ENCODE peak calls at places on chromosome 16, in eight cellular contexts. One of them, this sample, is unnamed.

GRCh38 chr16:67419931-67420330 is 3.7 kb upstream of the ZDHHC1 start:
- DNase-seq in OCI-LY7: no peak
- DNase-seq in fibroblast of lung: no peak
- DNase-seq in tibial nerve: no peak
- DNase-seq in A673: no peak
- DNase-seq in cardiac fibroblast: no peak
- DNase-seq in CD8-positive, alpha-beta T cell: no peak
- DNase-seq in upper lobe of right lung: no peak
- DNase-seq in this sample: no peak

GRCh38 chr16:86349338-86349900 is 160.9 kb upstream of the FOXF1 start:
- DNase-seq in OCI-LY7: no peak
- DNase-seq in fibroblast of lung: no peak
- DNase-seq in tibial nerve: no peak
- DNase-seq in A673: no peak
- DNase-seq in cardiac fibroblast: no peak
- DNase-seq in CD8-positive, alpha-beta T cell: no peak
- DNase-seq in upper lobe of right lung: no peak
- DNase-seq in this sample: no peak

GRCh38 chr16:87206646-87207451 is 110.3 kb downstream of the C16orf95 start:
- DNase-seq in OCI-LY7: no peak
- DNase-seq in fibroblast of lung: peak; percentile 84
- DNase-seq in tibial nerve: no peak
- DNase-seq in A673: no peak
- DNase-seq in cardiac fibroblast: peak; percentile 56
- DNase-seq in CD8-positive, alpha-beta T cell: no peak
- DNase-seq in upper lobe of right lung: no peak
- DNase-seq in this sample: no peak

GRCh38 chr16:3182608-3183444 is 5.2 kb upstream of the OR1F1 start:
- DNase-seq in OCI-LY7: no peak
- DNase-seq in fibroblast of lung: peak; percentile 51
- DNase-seq in tibial nerve: no peak
- DNase-seq in A673: peak; percentile 88
- DNase-seq in cardiac fibroblast: peak; percentile 47
- DNase-seq in CD8-positive, alpha-beta T cell: no peak
- DNase-seq in upper lobe of right lung: no peak
- DNase-seq in this sample: peak; percentile 75

GRCh38 chr16:70396209-70396904 is 42.5 kb downstream of the ST3GAL2 start:
- DNase-seq in OCI-LY7: no peak
- DNase-seq in fibroblast of lung: no peak
- DNase-seq in tibial nerve: no peak
- DNase-seq in A673: peak; percentile 43
- DNase-seq in cardiac fibroblast: peak; percentile 29
- DNase-seq in CD8-positive, alpha-beta T cell: no peak
- DNase-seq in upper lobe of right lung: no peak
- DNase-seq in this sample: no peak

GRCh38 chr16:73053038-73053378 is 5.1 kb upstream of the ZFHX3 start:
- DNase-seq in OCI-LY7: no peak
- DNase-seq in fibroblast of lung: no peak
- DNase-seq in tibial nerve: no peak
- DNase-seq in A673: no peak
- DNase-seq in cardiac fibroblast: no peak
- DNase-seq in CD8-positive, alpha-beta T cell: no peak
- DNase-seq in upper lobe of right lung: no peak
- DNase-seq in this sample: no peak

GRCh38 chr16:68503334-68503733 is 35.8 kb upstream of the ZFP90 start:
- DNase-seq in OCI-LY7: no peak
- DNase-seq in fibroblast of lung: no peak
- DNase-seq in tibial nerve: no peak
- DNase-seq in A673: no peak
- DNase-seq in cardiac fibroblast: no peak
- DNase-seq in CD8-positive, alpha-beta T cell: no peak
- DNase-seq in upper lobe of right lung: no peak
- DNase-seq in this sample: no peak

GRCh38 chr16:14104066-14104465 is 32.9 kb downstream of the MRTFB start:
- DNase-seq in OCI-LY7: no peak
- DNase-seq in fibroblast of lung: no peak
- DNase-seq in tibial nerve: no peak
- DNase-seq in A673: no peak
- DNase-seq in cardiac fibroblast: no peak
- DNase-seq in CD8-positive, alpha-beta T cell: no peak
- DNase-seq in upper lobe of right lung: no peak
- DNase-seq in this sample: peak; percentile 3

GRCh38 chr16:57092786-57093301 is 461 bp downstream of the CPNE2 start:
- DNase-seq in OCI-LY7: peak; percentile 66
- DNase-seq in fibroblast of lung: no peak
- DNase-seq in tibial nerve: no peak
- DNase-seq in A673: peak; percentile 51
- DNase-seq in cardiac fibroblast: peak; percentile 26
- DNase-seq in CD8-positive, alpha-beta T cell: peak; percentile 34
- DNase-seq in upper lobe of right lung: peak; percentile 84
- DNase-seq in this sample: peak; percentile 44

GRCh38 chr16:57089406-57089805 is 3.0 kb upstream of the CPNE2 start:
- DNase-seq in OCI-LY7: peak; percentile 90
- DNase-seq in fibroblast of lung: no peak
- DNase-seq in tibial nerve: no peak
- DNase-seq in A673: no peak
- DNase-seq in cardiac fibroblast: no peak
- DNase-seq in CD8-positive, alpha-beta T cell: no peak
- DNase-seq in upper lobe of right lung: no peak
- DNase-seq in this sample: no peak

GRCh38 chr16:57093845-57094564 is 1.6 kb downstream of the CPNE2 start:
- DNase-seq in OCI-LY7: no peak
- DNase-seq in fibroblast of lung: no peak
- DNase-seq in tibial nerve: no peak
- DNase-seq in A673: no peak
- DNase-seq in cardiac fibroblast: no peak
- DNase-seq in CD8-positive, alpha-beta T cell: no peak
- DNase-seq in upper lobe of right lung: no peak
- DNase-seq in this sample: no peak

GRCh38 chr16:57091990-57092785 is at the start of gene CPNE2:
- DNase-seq in OCI-LY7: peak; percentile 56
- DNase-seq in fibroblast of lung: peak; percentile 62
- DNase-seq in tibial nerve: no peak
- DNase-seq in A673: peak; percentile 84
- DNase-seq in cardiac fibroblast: peak; percentile 56
- DNase-seq in CD8-positive, alpha-beta T cell: no peak
- DNase-seq in upper lobe of right lung: peak; percentile 90
- DNase-seq in this sample: peak; percentile 50

DNA sequence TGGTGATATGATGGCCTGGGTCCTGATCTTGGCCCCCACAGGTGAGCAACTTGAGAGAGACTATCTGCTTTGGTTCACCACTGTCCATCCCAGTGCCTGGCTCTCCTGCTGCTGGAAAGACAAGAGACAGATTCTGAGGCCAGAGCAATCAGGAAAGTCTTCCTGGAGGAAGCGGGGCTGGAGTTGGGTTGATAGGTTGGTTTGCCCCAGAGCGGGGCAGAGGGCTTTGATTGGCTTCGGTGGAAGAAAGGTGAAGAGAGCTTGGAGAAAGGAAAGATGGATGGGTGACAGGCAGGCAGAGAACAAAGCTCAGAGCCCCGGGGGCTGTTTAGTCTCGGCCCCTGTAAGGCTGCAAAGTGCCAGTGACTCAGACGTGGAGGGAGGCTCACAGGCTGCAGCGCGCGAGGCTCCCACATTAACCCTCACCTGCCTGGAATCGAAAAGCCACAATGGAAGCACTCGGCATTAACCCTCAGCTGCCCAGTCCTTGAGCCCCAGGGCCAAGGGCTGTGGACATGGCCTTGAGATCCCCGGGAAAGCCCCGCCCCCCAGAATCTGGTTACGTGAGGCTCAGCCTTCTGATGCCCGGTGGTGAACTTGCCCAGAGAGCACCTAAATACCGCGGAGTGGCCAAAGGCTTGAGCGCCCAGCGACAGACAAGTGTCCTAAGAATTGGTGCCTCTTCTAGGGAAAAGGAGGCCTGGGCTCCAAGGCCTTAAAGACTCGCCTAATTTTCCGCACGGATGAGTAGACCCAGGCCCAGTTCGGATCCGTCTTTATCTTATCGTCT is 988 bp upstream of the CPNE2 start:
- DNase-seq in OCI-LY7: no peak
- DNase-seq in fibroblast of lung: peak; percentile 57
- DNase-seq in tibial nerve: peak; percentile 48
- DNase-seq in A673: peak; percentile 52
- DNase-seq in cardiac fibroblast: peak; percentile 25
- DNase-seq in CD8-positive, alpha-beta T cell: no peak
- DNase-seq in upper lobe of right lung: peak; percentile 82
- DNase-seq in this sample: no peak
- TF ChIP-seq CTCF in OCI-LY7: no peak
- TF ChIP-seq CTCF in fibroblast of lung: no peak
- TF ChIP-seq CTCF in tibial nerve: no peak
- TF ChIP-seq CTCF in A673: no peak
- TF ChIP-seq CTCF in cardiac fibroblast: no peak
- TF ChIP-seq CTCF in CD8-positive, alpha-beta T cell: no peak
- TF ChIP-seq CTCF in upper lobe of right lung: no peak
- TF ChIP-seq CTCF in this sample: no peak

GRCh38 chr16:88783391-88784073 is 1.5 kb downstream of the PIEZO1 start:
- DNase-seq in OCI-LY7: peak; percentile 51
- DNase-seq in fibroblast of lung: peak; percentile 37
- DNase-seq in tibial nerve: peak; percentile 53
- DNase-seq in A673: peak; percentile 41
- DNase-seq in cardiac fibroblast: peak; percentile 52
- DNase-seq in CD8-positive, alpha-beta T cell: no peak
- DNase-seq in upper lobe of right lung: peak; percentile 66
- DNase-seq in this sample: peak; percentile 50

GRCh38 chr16:88784856-88785105 is 239 bp downstream of the PIEZO1 start:
- DNase-seq in OCI-LY7: no peak
- DNase-seq in fibroblast of lung: no peak
- DNase-seq in tibial nerve: no peak
- DNase-seq in A673: no peak
- DNase-seq in cardiac fibroblast: no peak
- DNase-seq in CD8-positive, alpha-beta T cell: no peak
- DNase-seq in upper lobe of right lung: no peak
- DNase-seq in this sample: no peak

GRCh38 chr16:88784074-88784855 is 755 bp downstream of the PIEZO1 start:
- DNase-seq in OCI-LY7: peak; percentile 62
- DNase-seq in fibroblast of lung: peak; percentile 75
- DNase-seq in tibial nerve: peak; percentile 65
- DNase-seq in A673: peak; percentile 84
- DNase-seq in cardiac fibroblast: peak; percentile 89
- DNase-seq in CD8-positive, alpha-beta T cell: no peak
- DNase-seq in upper lobe of right lung: peak; percentile 88
- DNase-seq in this sample: peak; percentile 56

GRCh38 chr16:88781140-88782077 is 3.6 kb downstream of the PIEZO1 start:
- DNase-seq in OCI-LY7: peak; percentile 58
- DNase-seq in fibroblast of lung: no peak
- DNase-seq in tibial nerve: no peak
- DNase-seq in A673: no peak
- DNase-seq in cardiac fibroblast: no peak
- DNase-seq in CD8-positive, alpha-beta T cell: no peak
- DNase-seq in upper lobe of right lung: peak; percentile 85
- DNase-seq in this sample: peak; percentile 82

DNA sequence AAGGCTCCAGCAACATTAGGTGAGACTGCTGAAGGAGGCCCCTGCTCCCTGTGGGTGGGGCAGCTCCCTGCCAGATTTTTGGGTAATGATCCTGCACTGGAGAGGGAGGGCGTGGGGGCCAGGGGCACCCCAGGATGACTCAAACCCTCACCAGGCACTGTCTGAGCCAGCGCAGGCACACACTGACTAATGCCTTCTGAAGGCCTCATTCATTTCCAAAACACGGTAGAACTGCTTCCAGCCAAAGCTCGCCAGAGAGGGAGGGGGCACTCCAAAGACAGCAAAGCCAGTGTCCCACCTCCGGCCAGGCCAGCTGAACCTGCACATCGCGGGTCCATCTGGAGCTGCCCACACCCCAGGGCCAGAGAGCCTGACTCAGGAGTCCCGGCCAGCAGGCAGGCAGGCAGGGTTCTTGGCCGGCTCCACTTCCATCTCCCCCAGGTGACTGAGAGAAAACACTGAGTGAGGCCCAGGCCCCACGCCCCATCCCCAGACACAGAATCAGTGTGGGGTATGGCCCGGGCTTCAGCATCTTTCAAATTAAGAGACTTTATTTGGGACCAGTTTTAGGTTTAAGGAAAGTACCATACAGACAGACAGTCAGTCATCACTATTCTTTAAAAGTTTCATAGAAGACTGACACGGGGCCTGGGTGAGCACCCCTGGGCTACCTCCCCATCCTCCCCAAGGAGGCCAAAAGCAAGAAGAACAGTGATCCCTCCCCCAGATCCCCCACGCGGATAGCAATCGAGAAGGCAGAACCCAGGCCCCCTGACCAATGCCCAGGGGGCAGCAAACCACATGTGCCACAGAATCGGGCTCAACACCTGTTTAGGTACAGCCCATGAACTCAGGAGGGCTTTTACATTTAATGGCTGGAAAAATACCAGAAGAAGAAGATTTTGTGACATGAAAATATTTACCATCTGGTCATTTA is 2.3 kb downstream of the PIEZO1 start:
- DNase-seq in OCI-LY7: peak; percentile 44
- DNase-seq in fibroblast of lung: peak; percentile 85
- DNase-seq in tibial nerve: no peak
- DNase-seq in A673: peak; percentile 31
- DNase-seq in cardiac fibroblast: peak; percentile 40
- DNase-seq in CD8-positive, alpha-beta T cell: no peak
- DNase-seq in upper lobe of right lung: no peak
- DNase-seq in this sample: peak; percentile 53
- H3K4me3 ChIP-seq in OCI-LY7: peak overlapping the region; percentile 83
- H3K4me3 ChIP-seq in fibroblast of lung: peak overlapping the region; percentile 76
- H3K4me3 ChIP-seq in tibial nerve: no peak overlapping the region
- H3K4me3 ChIP-seq in A673: peak overlapping the region; percentile 74
- H3K4me3 ChIP-seq in cardiac fibroblast: peak overlapping the region; percentile 59
- H3K4me3 ChIP-seq in CD8-positive, alpha-beta T cell: no peak overlapping the region
- H3K4me3 ChIP-seq in upper lobe of right lung: peak overlapping the region; percentile 54
- H3K4me3 ChIP-seq in this sample: peak overlapping the region; percentile 67

DNA sequence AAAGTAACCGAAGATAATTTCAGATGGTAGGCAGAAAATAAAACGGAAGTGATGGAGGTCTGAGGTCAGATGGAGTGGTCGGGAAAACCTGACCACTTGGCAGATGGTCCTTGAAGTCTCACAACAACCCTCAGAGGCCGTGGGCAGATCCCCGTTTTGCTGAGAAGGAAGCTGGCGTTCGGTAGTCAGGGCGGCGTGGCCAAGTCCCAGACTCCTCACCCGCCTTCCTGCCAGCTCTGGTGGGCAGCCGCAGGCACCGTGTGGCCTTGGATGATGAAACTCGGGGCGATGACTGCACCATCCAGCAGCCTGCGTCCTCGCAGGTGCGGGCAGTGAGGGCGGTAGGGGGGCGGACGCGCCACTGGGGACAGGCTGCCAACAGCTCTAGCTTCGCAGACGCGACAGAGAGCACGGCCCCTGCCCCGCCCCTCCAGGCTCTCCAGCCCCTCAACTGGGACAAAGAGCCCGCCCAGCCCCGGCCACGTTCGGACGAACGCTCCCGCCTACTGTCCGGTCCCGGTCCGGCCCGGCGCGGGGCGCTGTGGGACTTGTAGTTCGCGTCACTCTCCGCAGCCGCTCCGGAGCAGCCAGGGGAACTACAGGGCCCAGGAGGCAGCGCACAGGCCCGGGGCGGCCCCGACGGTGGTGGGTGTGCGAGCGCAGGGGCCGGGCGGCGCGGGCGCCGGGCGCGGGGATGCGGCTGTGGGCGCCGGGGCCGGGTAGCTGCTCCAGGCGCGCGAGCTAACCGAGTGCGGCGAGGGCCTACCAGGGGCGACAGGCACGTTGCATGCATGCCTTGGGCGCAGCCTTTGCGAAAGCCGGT is at the start of gene GPT2:
- DNase-seq in OCI-LY7: peak; percentile 96
- DNase-seq in fibroblast of lung: peak; percentile 95
- DNase-seq in tibial nerve: peak; percentile 91
- DNase-seq in A673: peak; percentile 92
- DNase-seq in cardiac fibroblast: peak; percentile 96
- DNase-seq in CD8-positive, alpha-beta T cell: peak; percentile 45
- DNase-seq in upper lobe of right lung: peak; percentile 100
- DNase-seq in this sample: peak; percentile 96
- TF ChIP-seq CTCF in OCI-LY7: no peak
- TF ChIP-seq CTCF in fibroblast of lung: no peak
- TF ChIP-seq CTCF in tibial nerve: peak; percentile 42
- TF ChIP-seq CTCF in A673: no peak
- TF ChIP-seq CTCF in cardiac fibroblast: no peak
- TF ChIP-seq CTCF in CD8-positive, alpha-beta T cell: no peak
- TF ChIP-seq CTCF in upper lobe of right lung: peak; percentile 15
- TF ChIP-seq CTCF in this sample: no peak

GRCh38 chr16:74437-75318 is 2.2 kb upstream of the RHBDF1 start:
- DNase-seq in OCI-LY7: no peak
- DNase-seq in fibroblast of lung: no peak
- DNase-seq in tibial nerve: no peak
- DNase-seq in A673: no peak
- DNase-seq in cardiac fibroblast: no peak
- DNase-seq in CD8-positive, alpha-beta T cell: no peak
- DNase-seq in upper lobe of right lung: no peak
- DNase-seq in this sample: no peak

GRCh38 chr16:71210-71539 is 1.3 kb downstream of the RHBDF1 start:
- DNase-seq in OCI-LY7: no peak
- DNase-seq in fibroblast of lung: no peak
- DNase-seq in tibial nerve: no peak
- DNase-seq in A673: no peak
- DNase-seq in cardiac fibroblast: no peak
- DNase-seq in CD8-positive, alpha-beta T cell: no peak
- DNase-seq in upper lobe of right lung: no peak
- DNase-seq in this sample: no peak

GRCh38 chr16:74025-74424 is 1.6 kb upstream of the RHBDF1 start:
- DNase-seq in OCI-LY7: no peak
- DNase-seq in fibroblast of lung: no peak
- DNase-seq in tibial nerve: no peak
- DNase-seq in A673: no peak
- DNase-seq in cardiac fibroblast: no peak
- DNase-seq in CD8-positive, alpha-beta T cell: no peak
- DNase-seq in upper lobe of right lung: no peak
- DNase-seq in this sample: no peak

GRCh38 chr16:71540-72341 is 690 bp downstream of the RHBDF1 start:
- DNase-seq in OCI-LY7: no peak
- DNase-seq in fibroblast of lung: peak; percentile 78
- DNase-seq in tibial nerve: peak; percentile 86
- DNase-seq in A673: peak; percentile 63
- DNase-seq in cardiac fibroblast: peak; percentile 69
- DNase-seq in CD8-positive, alpha-beta T cell: no peak
- DNase-seq in upper lobe of right lung: peak; percentile 81
- DNase-seq in this sample: no peak

DNA sequence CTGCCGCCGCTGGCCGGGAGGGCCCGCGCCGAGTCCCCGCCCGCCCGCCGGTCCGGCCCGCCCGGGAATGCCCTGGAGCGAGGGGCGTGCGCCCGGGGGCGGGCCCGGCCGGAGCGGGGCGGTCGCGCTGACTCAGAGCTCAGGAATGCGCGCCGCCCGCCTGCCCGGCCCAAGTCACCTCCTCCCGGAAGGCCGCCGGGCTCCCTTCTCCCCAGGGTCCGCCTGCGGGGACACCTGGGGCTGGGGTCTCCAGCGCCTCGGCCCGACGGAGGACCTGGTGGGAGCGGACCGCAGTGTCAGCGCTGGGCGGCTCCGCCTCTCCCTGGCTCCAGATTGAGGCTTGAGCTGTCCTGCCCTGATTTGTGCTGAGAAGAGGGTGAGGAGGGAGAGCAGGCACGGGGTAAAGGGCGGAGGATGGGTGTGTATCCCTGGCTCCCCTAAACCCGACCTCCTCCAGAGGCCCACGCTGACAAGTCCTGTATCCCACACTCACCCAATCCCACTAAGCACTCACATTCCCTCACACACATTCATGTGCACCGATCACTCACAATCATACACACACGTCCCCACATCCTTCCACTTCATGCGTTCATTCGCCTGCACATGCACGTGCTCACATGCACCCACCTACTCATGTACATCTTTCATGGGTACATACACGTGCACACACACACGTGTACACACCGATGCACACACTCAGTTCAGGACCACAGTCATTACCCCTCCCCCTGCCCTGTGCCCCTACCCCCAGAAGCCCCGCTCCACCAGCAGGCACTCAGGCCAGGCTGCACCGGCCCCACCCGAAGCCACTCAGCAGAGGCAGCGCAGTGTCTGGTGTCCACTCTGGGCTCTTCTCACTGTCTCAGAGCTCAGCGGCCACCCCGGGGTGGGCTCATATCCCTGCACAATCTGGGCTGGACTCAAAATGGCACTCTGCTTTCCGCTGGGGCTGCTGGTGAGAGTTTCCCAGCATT is at the start of gene RHBDF1:
- DNase-seq in OCI-LY7: no peak
- DNase-seq in fibroblast of lung: no peak
- DNase-seq in tibial nerve: no peak
- DNase-seq in A673: peak; percentile 50
- DNase-seq in cardiac fibroblast: peak; percentile 70
- DNase-seq in CD8-positive, alpha-beta T cell: no peak
- DNase-seq in upper lobe of right lung: peak; percentile 86
- DNase-seq in this sample: peak; percentile 28
- H3K4me3 ChIP-seq in OCI-LY7: no peak within 1 kb of the TSS
- H3K4me3 ChIP-seq in fibroblast of lung: peak within 1 kb of the TSS; percentile 81
- H3K4me3 ChIP-seq in tibial nerve: peak within 1 kb of the TSS; percentile 96
- H3K4me3 ChIP-seq in A673: peak within 1 kb of the TSS; percentile 55
- H3K4me3 ChIP-seq in cardiac fibroblast: peak within 1 kb of the TSS; percentile 70
- H3K4me3 ChIP-seq in CD8-positive, alpha-beta T cell: no peak within 1 kb of the TSS
- H3K4me3 ChIP-seq in upper lobe of right lung: peak within 1 kb of the TSS; percentile 75
- H3K4me3 ChIP-seq in this sample: no peak within 1 kb of the TSS

This sample was measured in GM12865.